ENCODE peak calls at places on chromosomes 5 and 9, in five cellular contexts. One of them, this sample, is unnamed.

GRCh38 chr9:107280543-107280942 is 2.5 kb upstream of the RAD23B start:
- DNase-seq in hepatocyte: no peak
- DNase-seq in brain microvascular endothelial cell: no peak
- DNase-seq in HFFc6: no peak
- DNase-seq in AML-193: no peak
- DNase-seq in this sample: peak

GRCh38 chr5:146213210-146213838 is 9.9 kb downstream of the RBM27 start:
- DNase-seq in hepatocyte: peak
- DNase-seq in brain microvascular endothelial cell: peak
- DNase-seq in HFFc6: no peak
- DNase-seq in AML-193: no peak
- DNase-seq in this sample: no peak

GRCh38 chr5:60852317-60852716 is 8.2 kb upstream of the ELOVL7 start:
- DNase-seq in hepatocyte: no peak
- DNase-seq in brain microvascular endothelial cell: no peak
- DNase-seq in HFFc6: no peak
- DNase-seq in AML-193: no peak
- DNase-seq in this sample: no peak

GRCh38 chr9:69976165-69976564 is 67.5 kb upstream of the MAMDC2 start:
- DNase-seq in hepatocyte: no peak
- DNase-seq in brain microvascular endothelial cell: peak
- DNase-seq in HFFc6: peak
- DNase-seq in AML-193: no peak
- DNase-seq in this sample: peak

GRCh38 chr9:122206118-122207046 is 22.4 kb downstream of the LHX6 start:
- DNase-seq in hepatocyte: no peak
- DNase-seq in brain microvascular endothelial cell: peak
- DNase-seq in HFFc6: peak
- DNase-seq in AML-193: no peak
- DNase-seq in this sample: no peak

GRCh38 chr9:84511651-84512050 is 157.9 kb upstream of the NTRK2 start:
- DNase-seq in hepatocyte: no peak
- DNase-seq in brain microvascular endothelial cell: no peak
- DNase-seq in HFFc6: no peak
- DNase-seq in AML-193: no peak
- DNase-seq in this sample: no peak

GRCh38 chr9:118609355-118610044 is 759.7 kb downstream of the BRINP1 start:
- DNase-seq in hepatocyte: no peak
- DNase-seq in brain microvascular endothelial cell: peak
- DNase-seq in HFFc6: peak
- DNase-seq in AML-193: no peak
- DNase-seq in this sample: peak

GRCh38 chr5:149745-150450 is 41.4 kb upstream of the LRRC14B start:
- DNase-seq in hepatocyte: no peak
- DNase-seq in brain microvascular endothelial cell: no peak
- DNase-seq in HFFc6: no peak
- DNase-seq in AML-193: no peak
- DNase-seq in this sample: no peak

GRCh38 chr9:94554439-94555331 is at the start of gene PCAT7:
- DNase-seq in hepatocyte: peak
- DNase-seq in brain microvascular endothelial cell: peak
- DNase-seq in HFFc6: peak
- DNase-seq in AML-193: peak
- DNase-seq in this sample: peak

GRCh38 chr5:161847896-161848510 is at the start of gene GABRA1:
- DNase-seq in hepatocyte: peak
- DNase-seq in brain microvascular endothelial cell: no peak
- DNase-seq in HFFc6: no peak
- DNase-seq in AML-193: no peak
- DNase-seq in this sample: no peak

GRCh38 chr9:27945386-27945785 is 372.1 kb upstream of the C9orf72 start:
- DNase-seq in hepatocyte: peak
- DNase-seq in brain microvascular endothelial cell: peak
- DNase-seq in HFFc6: no peak
- DNase-seq in AML-193: no peak
- DNase-seq in this sample: peak

GRCh38 chr9:104319198-104319597 is 184.9 kb upstream of the OR13F1 start:
- DNase-seq in hepatocyte: no peak
- DNase-seq in brain microvascular endothelial cell: no peak
- DNase-seq in HFFc6: no peak
- DNase-seq in AML-193: peak
- DNase-seq in this sample: no peak

GRCh38 chr9:79685576-79685975 is 113.8 kb downstream of the TLE4 start:
- DNase-seq in hepatocyte: no peak
- DNase-seq in brain microvascular endothelial cell: peak
- DNase-seq in HFFc6: peak
- DNase-seq in AML-193: no peak
- DNase-seq in this sample: no peak

GRCh38 chr5:119322312-119322947 is 33.4 kb upstream of the TNFAIP8 start:
- DNase-seq in hepatocyte: no peak
- DNase-seq in brain microvascular endothelial cell: no peak
- DNase-seq in HFFc6: no peak
- DNase-seq in AML-193: no peak
- DNase-seq in this sample: peak

This sample was measured in trophoblast cell.